ENCODE peak calls at places on chromosome 9, in five cellular contexts. U, Y, D, E and H are unnamed samples.

GRCh38 chr9:96581301-96581700 is 38.3 kb downstream of the CDC14B start:
- DNase-seq in U (no peak), Y (no peak), D (no peak), E (no peak), H (no peak)

GRCh38 chr9:29044959-29045358 is 1471.7 kb upstream of the C9orf72 start:
- DNase-seq in U (no peak), Y (no peak), D (no peak), E (no peak), H (no peak)

GRCh38 chr9:116998305-116998704 is 311.2 kb downstream of the TRIM32 start:
- DNase-seq in U (peak; percentile 1), Y (peak; percentile 34), D (no peak), E (no peak), H (peak; percentile 22)

GRCh38 chr9:27382308-27382707 is 85.4 kb upstream of the EQTN start:
- DNase-seq in U (no peak), Y (no peak), D (no peak), E (no peak), H (no peak)

GRCh38 chr9:117772960-117773359 is 68.8 kb downstream of the TLR4 start:
- DNase-seq in U (peak; percentile 37), Y (no peak), D (no peak), E (no peak), H (no peak)

GRCh38 chr9:95736370-95736769 is 139.1 kb upstream of the ERCC6L2 start:
- DNase-seq in U (no peak), Y (no peak), D (no peak), E (no peak), H (no peak)

GRCh38 chr9:1009101-1009707 is 32.7 kb downstream of the DMRT3 start:
- DNase-seq in U (peak; percentile 75), Y (peak; percentile 70), D (peak; percentile 87), E (peak; percentile 72), H (peak; percentile 77)

GRCh38 chr9:93223241-93224180 is 39.6 kb downstream of the WNK2 start:
- DNase-seq in U (peak; percentile 47), Y (no peak), D (no peak), E (peak; percentile 45), H (no peak)

GRCh38 chr9:131186622-131187021 is 61.2 kb downstream of the NUP214 start:
- DNase-seq in U (no peak), Y (no peak), D (no peak), E (no peak), H (no peak)

DNA sequence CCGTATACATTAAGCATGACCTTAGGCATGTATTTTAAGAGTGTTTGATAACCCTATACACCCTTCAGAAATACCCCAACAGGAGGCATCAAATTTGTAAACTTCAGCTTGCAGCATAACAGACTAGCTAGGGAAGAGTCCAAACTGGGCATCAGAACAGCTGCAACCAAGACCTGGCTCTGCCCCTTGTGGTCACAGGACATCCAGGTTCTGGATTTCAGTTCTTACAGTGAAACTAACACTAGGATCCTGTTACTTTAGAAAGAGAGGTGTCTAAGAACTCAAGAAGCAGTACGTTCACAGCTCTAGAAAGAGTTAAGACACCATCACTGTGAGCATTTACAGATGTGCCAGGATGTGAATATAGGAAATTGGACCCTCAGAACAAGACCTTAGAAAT is 229.8 kb downstream of the BNC2 start:
- DNase-seq in U (no peak), Y (no peak), D (no peak), E (no peak), H (no peak)
- TF ChIP-seq CTCF in U (peak; percentile 43), Y (no peak), D (no peak), E (no peak), H (no peak)

DNA sequence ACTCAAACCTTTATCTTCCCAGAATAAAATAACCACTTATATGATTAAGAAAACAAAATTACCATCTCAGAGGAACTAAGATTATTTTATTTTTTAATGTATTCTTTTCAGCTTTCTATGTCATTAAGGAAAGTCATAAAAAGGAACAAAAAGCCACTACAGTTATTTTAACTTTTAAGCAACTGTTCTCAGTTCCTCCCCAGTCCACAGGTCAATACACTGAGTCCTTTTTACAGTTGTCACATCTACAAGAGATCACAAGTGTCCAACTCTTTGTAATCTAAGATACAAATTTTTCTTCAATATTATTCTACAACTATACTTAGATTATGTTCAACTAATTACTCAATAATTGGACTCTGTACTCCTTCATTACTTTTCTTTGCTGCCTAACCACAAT is 782.8 kb upstream of the ACO1 start:
- DNase-seq in U (no peak), Y (no peak), D (no peak), E (no peak), H (no peak)
- TF ChIP-seq CTCF in U (no peak), Y (no peak), D (no peak), E (no peak), H (no peak)

DNA sequence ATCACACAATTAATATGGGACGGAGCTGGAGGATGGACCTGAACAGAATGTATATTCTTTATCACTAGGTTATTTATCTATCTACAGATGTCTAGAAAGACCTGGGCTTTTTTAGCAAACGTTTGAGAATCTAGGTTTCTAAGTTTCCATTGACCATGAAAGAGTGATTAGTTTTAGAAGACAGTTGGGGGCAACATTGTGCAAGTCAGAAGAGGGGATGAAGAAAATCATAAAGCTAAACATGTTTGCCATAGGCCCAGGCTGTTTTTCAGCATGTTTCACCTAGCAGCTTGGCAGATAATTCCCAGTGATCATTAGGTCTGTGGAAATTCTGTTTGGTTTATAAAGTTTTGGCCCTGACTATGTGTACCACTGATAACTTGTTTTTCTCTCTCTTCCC is 44.1 kb upstream of the CDKN2B start:
- DNase-seq in U (peak; percentile 32), Y (no peak), D (no peak), E (no peak), H (no peak)
- TF ChIP-seq CTCF in U (no peak), Y (no peak), D (no peak), E (no peak), H (no peak)

GRCh38 chr9:120755044-120755443 is 38.2 kb downstream of the FBXW2 start:
- DNase-seq in U (no peak), Y (no peak), D (no peak), E (no peak), H (no peak)

GRCh38 chr9:120759755-120760400 is 33.3 kb downstream of the FBXW2 start:
- DNase-seq in U (no peak), Y (no peak), D (no peak), E (no peak), H (no peak)

GRCh38 chr9:120758544-120758943 is 34.7 kb downstream of the FBXW2 start:
- DNase-seq in U (no peak), Y (no peak), D (no peak), E (no peak), H (no peak)

GRCh38 chr9:120757268-120757900 is 35.8 kb downstream of the FBXW2 start:
- DNase-seq in U (no peak), Y (no peak), D (no peak), E (no peak), H (no peak)

DNA sequence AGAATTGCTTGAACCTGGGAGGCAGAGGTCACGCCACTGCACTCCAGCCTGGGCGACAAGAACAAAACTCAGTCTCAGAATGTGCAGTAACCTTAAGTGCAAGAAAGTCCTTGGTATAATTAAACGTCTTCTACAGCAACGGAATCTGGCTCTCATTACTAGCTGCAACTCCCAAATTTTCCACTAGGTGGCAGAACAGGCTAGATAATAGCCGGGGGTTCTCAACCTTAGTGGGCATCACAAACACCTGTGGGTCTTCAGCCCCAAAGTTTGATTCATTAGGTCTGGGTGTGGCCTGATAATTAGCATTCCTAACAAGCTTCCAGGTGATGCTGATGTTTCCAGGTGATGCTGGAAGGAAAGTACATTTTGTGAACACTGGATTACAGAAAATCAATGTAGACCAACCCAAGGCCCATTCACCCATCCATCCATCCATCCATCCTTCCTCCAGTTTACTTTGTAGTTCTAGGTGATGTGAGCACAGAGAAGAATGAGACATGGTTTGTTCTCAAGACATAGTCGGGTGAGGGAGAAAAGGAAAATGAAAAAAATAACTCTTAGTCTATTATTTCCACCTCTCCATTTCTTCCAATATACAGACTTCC is 37.3 kb downstream of the FBXW2 start:
- DNase-seq in U (peak; percentile 62), Y (peak; percentile 73), D (no peak), E (peak; percentile 54), H (peak; percentile 80)
- TF ChIP-seq CTCF in U (peak; percentile 85), Y (peak; percentile 85), D (peak; percentile 92), E (peak; percentile 87), H (peak; percentile 79)

GRCh38 chr9:114072181-114073140 is 5.6 kb downstream of the AMBP start:
- DNase-seq in U (peak; percentile 84), Y (no peak), D (peak; percentile 75), E (peak; percentile 33), H (no peak)
- TF ChIP-seq CTCF in U (no peak), Y (no peak), D (no peak), E (no peak), H (no peak)